ENCODE peak calls at places on chromosomes 7 and 10, in ten cellular contexts. H is tibial artery; P is glutamatergic neuron; F is C1 segment of cervical spinal cord; B is stimulated activated CD4-positive, alpha-beta T cell treated with anti-CD3 and anti-CD28 coated beads, Interleukin-2, amount 100 ng/mL, for 48 hours; Y is effector memory CD8-positive, alpha-beta T cell; G is coronary artery; K is aorta; J is nucleus accumbens; U is M059J. E is an unnamed sample.

GRCh38 chr10:60203993-60204618 is 185.6 kb downstream of the ANK3 start:
- DNase-seq in H (no peak), P (no peak), F (no peak), B (no peak), Y (no peak), G (no peak), K (no peak), J (no peak), U (peak), E (no peak)

GRCh38 chr7:91266931-91267557 is 2.8 kb downstream of the FZD1 start:
- DNase-seq in H (no peak), P (no peak), F (no peak), B (no peak), Y (no peak), G (no peak), K (peak), J (no peak), U (no peak), E (no peak)

GRCh38 chr10:110679633-110680472 is 35.7 kb downstream of the RBM20 start:
- DNase-seq in H (no peak), P (peak), F (no peak), B (no peak), Y (no peak), G (no peak), K (no peak), J (no peak), U (no peak), E (no peak)

GRCh38 chr10:43255644-43256431 is 11.0 kb downstream of the RASGEF1A start:
- DNase-seq in H (no peak), P (peak), F (no peak), B (no peak), Y (peak), G (peak), K (no peak), J (no peak), U (peak), E (peak)

GRCh38 chr10:95508730-95509129 is 52.4 kb downstream of the SORBS1 start:
- DNase-seq in H (no peak), P (no peak), F (no peak), B (no peak), Y (no peak), G (no peak), K (no peak), J (no peak), U (peak), E (no peak)

GRCh38 chr10:71978476-71978875 is 14.3 kb downstream of the CHST3 start:
- DNase-seq in H (no peak), P (no peak), F (no peak), B (no peak), Y (no peak), G (no peak), K (no peak), J (no peak), U (no peak), E (no peak)

GRCh38 chr7:16278167-16278787 is 143.1 kb downstream of the CRPPA start:
- DNase-seq in H (no peak), P (no peak), F (no peak), B (no peak), Y (no peak), G (no peak), K (no peak), J (no peak), U (no peak), E (no peak)

GRCh38 chr10:15224948-15225347 is 56.5 kb upstream of the NMT2 start:
- DNase-seq in H (no peak), P (no peak), F (no peak), B (no peak), Y (no peak), G (no peak), K (no peak), J (no peak), U (no peak), E (no peak)

GRCh38 chr7:23467281-23467680 is 3.0 kb downstream of the IGF2BP3 start:
- DNase-seq in H (no peak), P (no peak), F (no peak), B (no peak), Y (no peak), G (no peak), K (no peak), J (no peak), U (no peak), E (no peak)

GRCh38 chr10:132616170-132616994 is 78.8 kb downstream of the INPP5A start:
- DNase-seq in H (no peak), P (no peak), F (no peak), B (peak), Y (peak), G (no peak), K (peak), J (no peak), U (no peak), E (peak)

GRCh38 chr10:118968482-118968881 is 61.0 kb upstream of the NANOS1 start:
- DNase-seq in H (no peak), P (no peak), F (no peak), B (no peak), Y (no peak), G (peak), K (no peak), J (no peak), U (no peak), E (peak)

GRCh38 chr10:62818426-62819011 is 2.4 kb upstream of the EGR2 start:
- DNase-seq in H (no peak), P (peak), F (no peak), B (peak), Y (no peak), G (no peak), K (peak), J (no peak), U (no peak), E (no peak)

GRCh38 chr10:6516277-6516676 is 63.8 kb downstream of the PRKCQ start:
- DNase-seq in H (no peak), P (no peak), F (no peak), B (no peak), Y (no peak), G (no peak), K (no peak), J (no peak), U (no peak), E (no peak)

GRCh38 chr10:86371691-86372090 is 5.1 kb upstream of the GRID1 start:
- DNase-seq in H (peak), P (peak), F (no peak), B (no peak), Y (no peak), G (peak), K (peak), J (no peak), U (no peak), E (no peak)

GRCh38 chr7:116524609-116525297 is at the start of gene CAV1:
- DNase-seq in H (peak), P (peak), F (no peak), B (no peak), Y (peak), G (peak), K (peak), J (peak), U (peak), E (peak)

GRCh38 chr10:77287647-77288120 is 349.9 kb downstream of the KCNMA1 start:
- DNase-seq in H (no peak), P (no peak), F (no peak), B (no peak), Y (no peak), G (no peak), K (no peak), J (no peak), U (no peak), E (no peak)

GRCh38 chr7:29883462-29884398 is 77.4 kb downstream of the WIPF3 start:
- DNase-seq in H (no peak), P (peak), F (no peak), B (no peak), Y (no peak), G (no peak), K (peak), J (no peak), U (no peak), E (no peak)

GRCh38 chr10:30553625-30554442 is 75.7 kb downstream of the LYZL2 start:
- DNase-seq in H (peak), P (peak), F (no peak), B (no peak), Y (no peak), G (no peak), K (peak), J (no peak), U (no peak), E (peak)

GRCh38 chr7:150379590-150380379 is 655 bp downstream of the ZNF775 start:
- DNase-seq in H (no peak), P (peak), F (no peak), B (no peak), Y (no peak), G (no peak), K (no peak), J (no peak), U (peak), E (no peak)

GRCh38 chr10:67666416-67667043 is 29.5 kb downstream of the CTNNA3 start:
- DNase-seq in H (no peak), P (no peak), F (no peak), B (no peak), Y (no peak), G (no peak), K (no peak), J (no peak), U (peak), E (no peak)

GRCh38 chr10:70779088-70779487 is 6.1 kb downstream of the TBATA start:
- DNase-seq in H (no peak), P (no peak), F (no peak), B (no peak), Y (no peak), G (peak), K (no peak), J (peak), U (no peak), E (peak)

GRCh38 chr10:119595134-119595714 is 1.5 kb downstream of the TIAL1 start:
- DNase-seq in H (no peak), P (no peak), F (no peak), B (no peak), Y (no peak), G (no peak), K (no peak), J (no peak), U (peak), E (no peak)

GRCh38 chr7:140003913-140004382 is 58.8 kb downstream of the PARP12 start:
- DNase-seq in H (no peak), P (no peak), F (no peak), B (peak), Y (peak), G (no peak), K (no peak), J (no peak), U (peak), E (no peak)

GRCh38 chr7:121872831-121873764 is at the start of gene PTPRZ1:
- DNase-seq in H (no peak), P (peak), F (no peak), B (no peak), Y (no peak), G (no peak), K (peak), J (peak), U (peak), E (no peak)

GRCh38 chr7:141956084-141956483 is 9.3 kb upstream of the CLEC5A start:
- DNase-seq in H (no peak), P (no peak), F (no peak), B (no peak), Y (no peak), G (no peak), K (no peak), J (no peak), U (no peak), E (no peak)

GRCh38 chr7:18570890-18571478 is 75.4 kb downstream of the HDAC9 start:
- DNase-seq in H (no peak), P (no peak), F (no peak), B (no peak), Y (no peak), G (no peak), K (no peak), J (no peak), U (peak), E (no peak)

GRCh38 chr10:75400163-75400768 is 1.3 kb downstream of the ZNF503 start:
- DNase-seq in H (no peak), P (no peak), F (no peak), B (no peak), Y (no peak), G (no peak), K (no peak), J (no peak), U (no peak), E (no peak)

GRCh38 chr10:32376780-32377179 is 29.8 kb upstream of the EPC1 start:
- DNase-seq in H (no peak), P (no peak), F (no peak), B (no peak), Y (no peak), G (no peak), K (no peak), J (no peak), U (no peak), E (no peak)

GRCh38 chr7:111872411-111872810 is 310.1 kb upstream of the IMMP2L start:
- DNase-seq in H (no peak), P (no peak), F (no peak), B (no peak), Y (no peak), G (no peak), K (no peak), J (no peak), U (no peak), E (no peak)

GRCh38 chr10:86900955-86901354 is 56.5 kb downstream of the MMRN2 start:
- DNase-seq in H (peak), P (no peak), F (no peak), B (no peak), Y (no peak), G (peak), K (no peak), J (peak), U (no peak), E (peak)

GRCh38 chr10:121291828-121292227 is 306.4 kb downstream of the FGFR2 start:
- DNase-seq in H (no peak), P (no peak), F (no peak), B (no peak), Y (no peak), G (no peak), K (no peak), J (no peak), U (no peak), E (no peak)

GRCh38 chr7:142870147-142870559 is 15.3 kb downstream of the EPHB6 start:
- DNase-seq in H (no peak), P (no peak), F (no peak), B (no peak), Y (no peak), G (no peak), K (peak), J (no peak), U (no peak), E (peak)

GRCh38 chr10:80443531-80443974 is 10.6 kb upstream of the TSPAN14 start:
- DNase-seq in H (no peak), P (peak), F (no peak), B (no peak), Y (no peak), G (no peak), K (peak), J (no peak), U (peak), E (no peak)

GRCh38 chr10:72097448-72098300 is 9.3 kb upstream of the SPOCK2 start:
- DNase-seq in H (no peak), P (no peak), F (no peak), B (no peak), Y (no peak), G (no peak), K (no peak), J (no peak), U (peak), E (no peak)

GRCh38 chr7:132367795-132368194 is 208.5 kb downstream of the PLXNA4 start:
- DNase-seq in H (no peak), P (no peak), F (no peak), B (no peak), Y (no peak), G (no peak), K (no peak), J (no peak), U (no peak), E (peak)

E was measured in cardiac septum.